ENCODE peak calls at places on chromosomes 11 and 22, in six cellular contexts. X, B, N, S, T and L are unnamed samples.

GRCh38 chr11:59197990-59198389 is 14.7 kb downstream of the MPEG1 start:
- DNase-seq in B (no peak), N (peak; percentile 71), S (peak; percentile 64), X (no peak), T (no peak), L (no peak)

GRCh38 chr22:22235564-22235963 is 9.0 kb upstream of the VPREB1 start:
- DNase-seq in X (no peak), S (peak; percentile 23), B (no peak), N (no peak), T (peak; percentile 76), L (peak; percentile 29)

GRCh38 chr11:3166268-3167142 is 1.4 kb upstream of the OSBPL5 start:
- DNase-seq in S (no peak), X (no peak), N (no peak), B (no peak), T (no peak), L (peak; percentile 46)

GRCh38 chr11:8243458-8243857 is 20.2 kb downstream of the LMO1 start:
- DNase-seq in X (no peak), T (no peak), N (no peak), B (no peak), S (no peak), L (no peak)

GRCh38 chr11:104928831-104929230 is 30.6 kb upstream of the CASP12 start:
- DNase-seq in B (no peak), T (no peak), N (no peak), S (no peak), X (no peak), L (no peak)

GRCh38 chr22:23763579-23764331 is 965 bp downstream of the C22orf15 start:
- DNase-seq in B (no peak), S (no peak), X (no peak), T (peak; percentile 43), N (no peak), L (no peak)

GRCh38 chr11:44961894-44962293 is 11.2 kb upstream of the TP53I11 start:
- DNase-seq in N (no peak), T (no peak), B (no peak), X (no peak), S (no peak), L (no peak)

GRCh38 chr11:117600261-117600783 is 196.7 kb downstream of the DSCAML1 start:
- DNase-seq in B (no peak), X (no peak), S (no peak), T (no peak), N (no peak), L (no peak)

GRCh38 chr11:126072141-126072741 is 9.6 kb upstream of the CDON start:
- DNase-seq in S (no peak), X (no peak), T (no peak), N (no peak), B (no peak), L (no peak)

GRCh38 chr11:9016916-9017642 is 13.3 kb upstream of the NRIP3 start:
- DNase-seq in B (no peak), X (no peak), N (no peak), T (no peak), S (no peak), L (no peak)

GRCh38 chr11:69926376-69927050 is 107.3 kb upstream of the FGF3 start:
- DNase-seq in T (no peak), S (no peak), B (no peak), X (peak; percentile 22), N (no peak), L (no peak)

GRCh38 chr11:111954154-111954553 is 17.0 kb downstream of the DIXDC1 start:
- DNase-seq in S (no peak), X (no peak), N (no peak), B (no peak), T (no peak), L (no peak)
- H3K4me3 ChIP-seq in S (no peak overlapping the region), X (no peak overlapping the region), N (no peak overlapping the region), B (no peak overlapping the region), T (no peak overlapping the region), L (no peak overlapping the region)

GRCh38 chr11:119964136-119965025 is 173.5 kb downstream of the TRIM29 start:
- DNase-seq in T (no peak), S (no peak), N (no peak), X (no peak), B (no peak), L (peak; percentile 67)
- H3K4me3 ChIP-seq in T (no peak overlapping the region), S (no peak overlapping the region), N (no peak overlapping the region), X (no peak overlapping the region), B (no peak overlapping the region), L (no peak overlapping the region)

DNA sequence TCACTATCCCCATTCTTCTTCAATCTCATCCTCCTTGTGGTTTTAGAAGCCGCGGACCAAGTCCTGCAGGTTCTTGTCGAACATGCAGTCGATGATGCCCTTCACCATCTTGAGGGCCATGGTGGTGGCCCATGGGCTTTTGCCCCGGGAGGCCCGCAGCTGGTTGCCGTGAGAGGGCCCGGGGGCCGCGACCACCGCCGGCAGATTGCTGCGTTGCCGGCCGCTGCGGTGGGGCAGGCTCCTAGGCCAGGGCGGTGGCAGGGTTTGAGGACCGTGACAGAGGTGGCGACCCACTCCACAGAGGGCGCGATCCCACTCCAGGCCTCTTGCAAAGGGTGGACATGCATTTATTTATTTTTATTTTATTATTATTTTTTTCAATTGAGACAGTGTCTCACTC is 67.0 kb downstream of the APOL5 start:
- DNase-seq in X (no peak), B (no peak), T (no peak), S (no peak), N (no peak), L (no peak)
- H3K4me3 ChIP-seq in X (no peak overlapping the region), B (no peak overlapping the region), T (no peak overlapping the region), S (no peak overlapping the region), N (no peak overlapping the region), L (no peak overlapping the region)

DNA sequence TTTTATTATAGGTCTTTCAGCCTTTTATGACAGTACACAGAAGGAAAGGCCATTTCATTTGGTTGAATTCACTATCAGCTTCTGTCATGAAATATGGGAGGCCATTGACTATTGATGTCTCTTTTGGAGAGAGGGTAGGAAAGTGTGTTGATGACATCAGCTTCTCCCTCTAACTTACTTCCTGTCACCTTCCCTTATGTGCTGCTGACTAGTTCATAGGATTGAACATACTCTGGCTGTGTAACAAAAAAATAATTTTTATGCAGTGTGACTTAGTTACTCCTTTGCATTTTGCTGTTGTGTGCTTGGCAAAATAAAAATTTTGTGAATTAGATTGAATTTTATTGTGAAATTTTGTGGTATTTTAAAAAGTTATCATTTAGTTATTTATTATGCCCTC is 769.2 kb downstream of the METTL15 start:
- DNase-seq in S (no peak), X (no peak), N (no peak), B (no peak), T (no peak), L (no peak)
- H3K4me3 ChIP-seq in S (no peak overlapping the region), X (no peak overlapping the region), N (no peak overlapping the region), B (no peak overlapping the region), T (no peak overlapping the region), L (no peak overlapping the region)

DNA sequence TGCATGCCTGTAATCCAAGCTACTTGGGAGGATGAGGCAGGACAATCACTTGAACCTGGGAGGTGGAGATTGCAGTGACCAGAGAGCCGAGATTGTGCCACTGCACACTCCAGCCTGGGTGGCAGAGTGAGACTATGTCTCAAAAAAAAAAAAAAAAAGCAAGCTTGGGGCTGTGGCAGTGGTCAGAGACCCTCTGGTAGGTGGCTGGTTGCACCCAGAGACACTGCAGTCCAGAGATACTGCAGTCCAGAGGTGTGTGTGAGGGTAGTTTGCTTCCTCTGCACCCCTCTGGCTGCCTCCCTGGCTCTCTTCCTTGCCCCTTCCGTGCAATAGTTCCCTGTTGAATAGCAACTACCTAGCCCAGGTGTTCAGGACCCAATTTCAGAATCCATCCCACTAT is 1.7 kb upstream of the CCDC134 start:
- DNase-seq in S (no peak), T (no peak), B (no peak), X (no peak), N (no peak), L (no peak)
- H3K4me3 ChIP-seq in S (no peak overlapping the region), T (no peak overlapping the region), B (no peak overlapping the region), X (no peak overlapping the region), N (no peak overlapping the region), L (no peak overlapping the region)

GRCh38 chr11:34621876-34622275 is 983 bp downstream of the EHF start:
- DNase-seq in X (no peak), N (no peak), B (no peak), T (no peak), S (no peak), L (no peak)
- H3K4me3 ChIP-seq in X (peak overlapping the region; percentile 38), N (no peak overlapping the region), B (peak overlapping the region; percentile 40), T (no peak overlapping the region), S (no peak overlapping the region), L (no peak overlapping the region)